ENCODE peak calls at places on chromosomes 4 and X, in four cellular contexts. R is nephron progenitor cell, D is lower leg skin, P is DND-41. U is an unnamed sample.

GRCh38 chr4:148089624-148090023 is 352.6 kb downstream of the NR3C2 start:
- DNase-seq in R (no peak), D (no peak), P (no peak), U (no peak)

GRCh38 chr4:879730-880079 is 52.4 kb downstream of the GAK start:
- DNase-seq in R (no peak), D (no peak), P (no peak), U (no peak)

GRCh38 chrX:16137416-16138107 is 14.2 kb downstream of the GRPR start:
- DNase-seq in R (no peak), D (no peak), P (no peak), U (no peak)

GRCh38 chrX:7147978-7148824 is at the start of gene PUDP:
- DNase-seq in R (peak), D (peak), P (peak), U (peak)

GRCh38 chr4:3520276-3520675 is 11.9 kb downstream of the LRPAP1 start:
- DNase-seq in R (no peak), D (no peak), P (no peak), U (no peak)

GRCh38 chr4:172992648-172993356 is 175.8 kb upstream of the GALNT7 start:
- DNase-seq in R (no peak), D (no peak), P (no peak), U (no peak)

GRCh38 chr4:80206541-80207171 is 9.4 kb downstream of the PRDM8 start:
- DNase-seq in R (no peak), D (no peak), P (no peak), U (no peak)

GRCh38 chr4:48748949-48749596 is 31.0 kb downstream of the FRYL start:
- DNase-seq in R (no peak), D (no peak), P (no peak), U (no peak)

GRCh38 chrX:21481761-21482160 is 107.5 kb downstream of the CNKSR2 start:
- DNase-seq in R (no peak), D (no peak), P (no peak), U (no peak)

DNA sequence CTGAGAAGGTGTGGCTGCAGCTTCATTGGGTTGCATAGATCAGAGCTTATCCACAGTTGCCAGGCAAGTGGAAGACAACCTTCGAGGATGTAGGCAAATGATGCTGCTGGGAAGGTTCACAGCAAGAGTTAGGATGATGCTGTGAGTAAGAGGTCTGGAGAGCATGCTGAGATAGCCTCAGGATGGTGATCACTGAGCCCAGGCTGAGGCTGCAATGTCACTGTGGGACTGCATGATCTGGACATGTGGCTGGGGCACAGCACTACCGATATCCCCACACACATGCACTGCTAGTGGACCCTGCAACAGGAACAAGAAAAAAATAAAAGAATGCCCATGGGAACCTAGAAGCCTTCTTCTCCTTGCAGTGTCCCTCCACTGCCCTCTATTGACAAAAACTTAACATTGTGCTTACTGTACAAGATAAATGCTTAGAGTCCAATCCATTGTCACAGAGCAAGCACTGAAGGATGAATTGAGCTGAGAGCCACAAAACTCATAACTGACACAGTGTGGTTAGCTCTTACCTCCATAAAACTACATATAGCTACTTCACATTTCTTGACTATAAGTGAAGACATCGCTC is 105.6 kb downstream of the CNKSR2 start:
- DNase-seq in R (peak), D (no peak), P (peak), U (no peak)
- TF ChIP-seq CTCF in R (peak), D (no peak), P (peak), U (peak)

GRCh38 chr4:139860435-139861024 is 194.9 kb downstream of the MGST2 start:
- DNase-seq in R (no peak), D (no peak), P (no peak), U (no peak)

GRCh38 chr4:139859876-139860275 is 194.3 kb downstream of the MGST2 start:
- DNase-seq in R (no peak), D (no peak), P (no peak), U (no peak)

GRCh38 chr4:139858436-139859225 is 193.0 kb downstream of the MGST2 start:
- DNase-seq in R (no peak), D (no peak), P (no peak), U (no peak)

GRCh38 chr4:139857977-139858376 is 192.4 kb downstream of the MGST2 start:
- DNase-seq in R (no peak), D (no peak), P (no peak), U (no peak)

DNA sequence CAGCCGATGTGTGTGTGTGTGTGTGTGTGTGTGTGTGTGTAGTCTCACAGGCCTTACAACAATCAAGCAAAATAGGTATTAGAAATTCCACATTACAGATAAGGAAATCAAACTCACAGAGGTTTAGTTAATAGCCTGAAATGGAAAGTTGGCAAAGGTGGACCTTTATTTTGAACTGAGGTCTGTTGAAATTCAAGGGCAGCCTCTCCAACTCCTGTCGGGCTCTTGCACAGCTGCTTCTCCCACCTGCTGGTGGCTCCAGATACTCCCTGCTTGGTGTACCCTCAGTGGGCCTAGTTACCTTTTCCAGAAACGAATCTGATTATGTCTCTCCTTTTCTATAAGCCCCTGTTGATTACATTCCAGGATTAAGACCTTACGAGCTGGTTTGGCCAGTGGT is 195.9 kb downstream of the MGST2 start:
- DNase-seq in R (no peak), D (no peak), P (no peak), U (no peak)
- TF ChIP-seq CTCF in R (no peak), D (no peak), P (no peak), U (no peak)

DNA sequence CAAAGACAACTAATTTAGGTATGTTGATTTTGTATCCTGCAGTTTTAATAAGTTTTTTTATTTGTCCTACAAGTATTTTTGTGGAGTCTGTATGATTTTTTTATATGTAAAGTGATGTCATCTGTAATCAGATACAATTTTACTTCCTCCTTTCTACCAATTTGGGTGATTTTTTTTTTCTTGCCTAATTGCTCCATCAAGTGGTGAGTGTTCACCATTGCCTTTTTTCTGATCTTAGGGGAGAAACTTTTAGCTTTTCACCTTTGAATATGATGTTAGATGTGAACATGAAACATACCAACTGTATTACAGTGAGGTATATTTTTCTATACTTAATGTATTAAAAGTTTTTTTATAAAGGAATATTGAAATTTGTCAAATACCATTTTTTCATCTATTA is 362.3 kb downstream of the PABPC4L start:
- DNase-seq in R (no peak), D (no peak), P (no peak), U (no peak)
- TF ChIP-seq CTCF in R (no peak), D (no peak), P (peak), U (no peak)

DNA sequence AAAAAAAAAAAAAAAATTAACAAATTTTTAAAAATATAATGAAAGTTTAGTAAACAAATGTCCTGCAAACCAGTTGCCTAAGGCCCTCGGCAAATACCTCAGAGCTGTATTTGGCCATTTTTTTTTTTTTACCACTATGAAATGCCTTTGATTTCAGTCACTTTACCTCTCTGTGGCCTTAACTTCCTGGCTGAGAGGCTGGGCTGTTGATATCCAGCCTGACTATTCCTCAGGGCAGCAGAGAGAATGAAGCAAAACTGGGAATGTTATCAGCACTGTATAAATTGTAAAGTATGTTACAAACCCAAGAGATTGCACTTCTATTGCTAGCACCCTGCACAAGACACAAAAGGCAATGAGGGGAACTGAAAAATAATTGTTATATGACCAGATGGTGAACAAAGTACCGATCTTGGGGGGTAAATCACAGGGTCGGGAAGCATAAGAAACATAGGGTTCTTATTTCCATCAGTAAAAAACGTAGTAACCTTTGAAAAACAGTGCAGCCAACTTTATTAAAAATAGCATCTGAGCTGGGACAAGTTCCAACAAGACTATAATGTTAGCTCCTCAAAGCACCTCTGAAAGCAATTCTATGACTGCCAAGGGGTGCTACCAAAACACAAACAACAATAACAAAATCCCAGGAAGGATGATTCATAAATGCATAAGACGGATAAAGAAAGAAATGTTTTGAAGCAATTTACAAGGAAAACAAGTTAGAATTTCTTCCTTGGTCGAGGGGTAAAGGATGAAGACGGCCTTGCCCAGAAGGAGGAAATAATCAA is 18.1 kb downstream of the USP46 start:
- DNase-seq in R (no peak), D (no peak), P (no peak), U (no peak)
- TF ChIP-seq CTCF in R (no peak), D (no peak), P (no peak), U (no peak)